ENCODE peak calls at places on chromosome 5, in nine cellular contexts. G is thyroid gland, K is A549, Q is NB4, C is H1, U is body of pancreas, D is uterus, A is IMR-90, B is ovary. T is an unnamed sample.

GRCh38 chr5:167982-168660 is 23.2 kb upstream of the LRRC14B start:
- DNase-seq in U (no peak), C (no peak), G (no peak), K (no peak), D (no peak), A (peak; percentile 99), B (peak; percentile 65), Q (no peak), T (no peak)

GRCh38 chr5:133321833-133322420 is 270.1 kb downstream of the HSPA4 start:
- DNase-seq in B (no peak), K (no peak), D (no peak), A (no peak), U (no peak), G (no peak), C (no peak), Q (no peak), T (no peak)

GRCh38 chr5:142298789-142299188 is 26.0 kb downstream of the SPRY4 start:
- DNase-seq in G (no peak), C (no peak), U (no peak), Q (no peak), K (no peak), B (no peak), D (no peak), A (no peak), T (no peak)

GRCh38 chr5:103272377-103272776 is 13.8 kb downstream of the MACIR start:
- DNase-seq in D (no peak), B (no peak), A (peak; percentile 10), G (no peak), Q (no peak), U (no peak), C (no peak), K (no peak), T (no peak)

GRCh38 chr5:13624283-13625074 is 320.0 kb downstream of the DNAH5 start:
- DNase-seq in A (no peak), Q (no peak), K (no peak), C (no peak), U (peak; percentile 12), D (no peak), G (no peak), B (no peak), T (no peak)

GRCh38 chr5:170451764-170452365 is 52.0 kb upstream of the KCNIP1 start:
- DNase-seq in B (no peak), Q (peak; percentile 76), A (peak; percentile 8), U (no peak), C (no peak), K (peak; percentile 40), D (no peak), G (no peak), T (no peak)

GRCh38 chr5:115418788-115419187 is 122.3 kb upstream of the CCDC112 start:
- DNase-seq in A (no peak), K (no peak), D (no peak), Q (no peak), G (peak; percentile 6), C (no peak), U (peak; percentile 19), B (no peak), T (no peak)

GRCh38 chr5:80260461-80260860 is 4.6 kb upstream of the SERINC5 start:
- DNase-seq in K (no peak), G (no peak), Q (no peak), B (no peak), D (no peak), C (no peak), A (no peak), U (peak; percentile 40), T (peak; percentile 53)

GRCh38 chr5:179905144-179905526 is 2.6 kb downstream of the TBC1D9B start:
- DNase-seq in B (no peak), Q (peak; percentile 32), D (no peak), K (no peak), C (no peak), A (no peak), U (no peak), G (no peak), T (no peak)

GRCh38 chr5:139458580-139459407 is 3.7 kb downstream of the ECSCR start:
- DNase-seq in Q (peak; percentile 89), A (peak; percentile 88), B (no peak), C (no peak), U (peak; percentile 20), D (no peak), G (peak; percentile 20), K (no peak), T (no peak)

GRCh38 chr5:126122942-126123341 is 300.3 kb upstream of the GRAMD2B start:
- DNase-seq in G (no peak), B (no peak), D (no peak), A (no peak), U (no peak), C (no peak), Q (no peak), K (no peak), T (no peak)

GRCh38 chr5:123754903-123755302 is 242.9 kb downstream of the CSNK1G3 start:
- DNase-seq in A (peak; percentile 34), C (no peak), U (no peak), G (peak; percentile 10), D (no peak), B (no peak), K (no peak), Q (no peak), T (no peak)

GRCh38 chr5:148352696-148353095 is 17.3 kb downstream of the SPINK9 start:
- DNase-seq in C (no peak), K (no peak), U (no peak), D (no peak), G (no peak), A (no peak), B (no peak), Q (no peak), T (no peak)

GRCh38 chr5:103669615-103670014 is 107.0 kb upstream of the NUDT12 start:
- DNase-seq in D (no peak), C (no peak), B (no peak), A (no peak), Q (no peak), K (no peak), G (no peak), U (peak; percentile 25), T (no peak)

GRCh38 chr5:33254581-33254980 is 186.2 kb upstream of the TARS1 start:
- DNase-seq in D (no peak), G (no peak), C (no peak), B (no peak), A (no peak), Q (no peak), K (no peak), U (no peak), T (no peak)

GRCh38 chr5:9437741-9438240 is 108.1 kb downstream of the SEMA5A start:
- DNase-seq in B (no peak), Q (no peak), K (no peak), D (no peak), A (peak; percentile 86), U (no peak), G (no peak), C (no peak), T (no peak)

GRCh38 chr5:122755740-122756139 is 19.1 kb upstream of the SNX2 start:
- DNase-seq in Q (no peak), D (no peak), C (no peak), B (no peak), K (no peak), U (no peak), A (peak; percentile 36), G (no peak), T (no peak)

GRCh38 chr5:67028371-67028770 is 168.2 kb downstream of the CD180 start:
- DNase-seq in C (no peak), G (no peak), U (no peak), B (no peak), A (no peak), D (no peak), K (no peak), Q (no peak), T (no peak)

GRCh38 chr5:126624534-126624933 is 23.8 kb downstream of the PHAX start:
- DNase-seq in A (peak; percentile 94), Q (peak; percentile 79), C (no peak), U (no peak), B (no peak), G (no peak), D (no peak), K (peak; percentile 69), T (no peak)

GRCh38 chr5:126139773-126140172 is 283.4 kb upstream of the GRAMD2B start:
- DNase-seq in G (no peak), C (no peak), B (no peak), D (no peak), K (no peak), A (peak; percentile 7), U (no peak), Q (no peak), T (no peak)

DNA sequence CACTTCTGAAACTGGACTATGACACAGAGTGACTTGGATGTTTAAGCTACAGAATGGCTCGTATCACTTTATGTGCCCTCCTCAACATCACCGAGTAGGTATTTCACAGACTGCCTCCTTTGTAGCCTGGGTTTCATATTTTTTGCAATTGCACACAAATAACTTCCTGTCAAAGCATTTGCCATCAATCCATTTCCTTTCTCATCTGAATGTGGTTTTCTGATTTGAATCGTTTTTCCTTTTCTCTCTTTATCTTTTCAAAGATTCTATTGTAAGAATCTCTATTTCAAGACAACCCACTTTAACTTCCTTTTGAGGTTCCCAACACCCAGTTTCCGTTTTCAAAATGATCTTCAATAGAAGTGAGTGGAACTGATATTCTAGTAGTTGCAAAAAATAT is 563.8 kb upstream of the ARRDC3 start:
- DNase-seq in B (no peak), C (no peak), U (no peak), A (no peak), D (no peak), Q (no peak), G (no peak), K (no peak), T (no peak)
- H3K4me3 ChIP-seq in B (no peak overlapping the region), C (no peak overlapping the region), U (no peak overlapping the region), A (no peak overlapping the region), D (no peak overlapping the region), Q (no peak overlapping the region), G (no peak overlapping the region), K (no peak overlapping the region), T (no peak overlapping the region)

DNA sequence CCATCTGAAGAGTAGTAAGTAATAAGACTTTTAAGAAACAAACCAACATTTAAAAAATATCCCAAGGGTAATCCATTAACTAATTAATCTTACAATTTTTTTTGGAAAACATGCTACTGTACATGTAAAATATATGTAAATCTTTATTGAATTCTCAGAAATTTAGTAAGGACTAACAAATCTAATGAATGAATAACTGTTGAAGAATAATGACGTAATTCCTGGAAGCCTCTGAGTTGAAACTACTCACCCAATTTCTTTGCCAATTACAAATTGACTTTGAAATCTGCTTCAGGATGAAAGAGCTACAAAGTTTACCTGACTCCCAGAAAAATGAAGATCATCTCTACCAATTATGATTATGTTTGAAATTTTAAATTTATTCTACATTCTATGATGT is 21.1 kb downstream of the FBN2 start:
- DNase-seq in K (no peak), D (no peak), Q (no peak), U (no peak), B (no peak), A (no peak), G (no peak), C (no peak), T (no peak)
- TF ChIP-seq POLR2A in K (no peak), D (no peak), Q (no peak), U (no peak), B (no peak), A (no peak), G (no peak), C (no peak), T (no peak)

GRCh38 chr5:93252165-93252564 is 328.9 kb downstream of the NR2F1-AS1 start:
- DNase-seq in D (peak; percentile 15), Q (no peak), K (no peak), U (no peak), C (no peak), A (no peak), B (no peak), G (no peak), T (no peak)
- TF ChIP-seq CTCF in D (peak; percentile 20), Q (no peak), K (no peak), U (no peak), C (no peak), A (no peak), B (no peak), G (no peak), T (no peak)

GRCh38 chr5:25568294-25568693 is 923.5 kb upstream of the CDH10 start:
- DNase-seq in Q (no peak), U (no peak), B (no peak), C (no peak), G (no peak), K (no peak), A (no peak), D (no peak), T (no peak)
- H3K4me3 ChIP-seq in Q (no peak overlapping the region), U (no peak overlapping the region), B (no peak overlapping the region), C (no peak overlapping the region), G (no peak overlapping the region), K (no peak overlapping the region), A (no peak overlapping the region), D (no peak overlapping the region), T (no peak overlapping the region)

T was measured in lower leg skin.